ENCODE peak calls at places on chromosomes 12 and 14, in four cellular contexts. E, L, I and N are unnamed samples.

GRCh38 chr14:51873221-51873893 is 12.9 kb downstream of the GNG2 start:
- DNase-seq in L (no peak), I (no peak), E (no peak), N (no peak)

GRCh38 chr12:113092478-113093408 is 36.2 kb downstream of the DTX1 start:
- DNase-seq in E (no peak), L (peak; percentile 25), I (no peak), N (no peak)

GRCh38 chr14:58353516-58354299 is 42.0 kb upstream of the TOMM20L start:
- DNase-seq in E (no peak), L (no peak), I (no peak), N (no peak)

GRCh38 chr12:15996254-15996653 is 85.1 kb downstream of the DERA start:
- DNase-seq in I (no peak), E (no peak), L (peak; percentile 38), N (no peak)

GRCh38 chr12:50732591-50732990 is 31.3 kb upstream of the ATF1 start:
- DNase-seq in I (no peak), E (no peak), L (no peak), N (peak; percentile 79)

GRCh38 chr14:105818712-105819005 is 292.3 kb downstream of the TMEM121 start:
- DNase-seq in I (no peak), E (no peak), L (no peak), N (no peak)

GRCh38 chr12:38898001-38898684 is 7.2 kb downstream of the CPNE8 start:
- DNase-seq in E (no peak), I (no peak), L (no peak), N (no peak)

GRCh38 chr14:77409131-77409533 is 14.2 kb downstream of the NOXRED1 start:
- DNase-seq in L (no peak), E (no peak), I (no peak), N (no peak)

GRCh38 chr12:60980558-60980957 is 1279.6 kb upstream of the USP15 start:
- DNase-seq in E (no peak), L (no peak), I (no peak), N (no peak)

GRCh38 chr12:82415402-82415801 is 57.1 kb downstream of the METTL25 start:
- DNase-seq in E (no peak), I (no peak), L (no peak), N (no peak)

GRCh38 chr12:131721548-131721947 is 10.7 kb downstream of the SFSWAP start:
- DNase-seq in E (no peak), I (no peak), L (no peak), N (no peak)

GRCh38 chr14:45249847-45250575 is 3.0 kb downstream of the MIS18BP1 start:
- DNase-seq in I (no peak), L (no peak), E (no peak), N (no peak)

GRCh38 chr14:32038876-32039275 is 38.2 kb upstream of the ARHGAP5 start:
- DNase-seq in E (no peak), I (no peak), L (no peak), N (no peak)

GRCh38 chr12:23887055-23887835 is 62.2 kb downstream of the SOX5 start:
- DNase-seq in E (no peak), L (no peak), I (no peak), N (no peak)

GRCh38 chr14:105087963-105088811 is 23.0 kb upstream of the GPR132 start:
- DNase-seq in I (peak; percentile 74), L (no peak), E (no peak), N (no peak)

GRCh38 chr12:130831246-130831645 is 7.8 kb downstream of the STX2 start:
- DNase-seq in I (no peak), L (no peak), E (no peak), N (no peak)

GRCh38 chr12:69897744-69898143 is 72.7 kb downstream of the MYRFL start:
- DNase-seq in E (no peak), L (peak; percentile 37), I (no peak), N (no peak)

GRCh38 chr12:69633061-69633460 is 22.4 kb upstream of the LRRC10 start:
- DNase-seq in I (no peak), L (no peak), E (no peak), N (no peak)

GRCh38 chr12:122412851-122413433 is 9.5 kb downstream of the CLIP1 start:
- DNase-seq in L (no peak), E (no peak), I (no peak), N (no peak)

GRCh38 chr12:101042211-101042610 is 167.8 kb downstream of the SLC5A8 start:
- DNase-seq in I (no peak), L (no peak), E (no peak), N (no peak)

GRCh38 chr12:94460594-94460959 is 910 bp upstream of the CEP83 start:
- DNase-seq in I (no peak), L (no peak), E (no peak), N (no peak)

GRCh38 chr12:28527631-28528249 is 337.5 kb downstream of the CCDC91 start:
- DNase-seq in L (no peak), E (no peak), I (no peak), N (no peak)

GRCh38 chr14:64889352-64889751 is 9.6 kb upstream of the SPTB start:
- DNase-seq in E (no peak), I (no peak), L (no peak), N (no peak)

GRCh38 chr14:69693145-69693544 is 73.8 kb upstream of the SRSF5 start:
- DNase-seq in I (peak; percentile 46), L (no peak), E (no peak), N (peak; percentile 62)

GRCh38 chr12:57850924-57851323 is 4.4 kb upstream of the CTDSP2 start:
- DNase-seq in L (no peak), I (no peak), E (no peak), N (no peak)

GRCh38 chr14:79278798-79279644 is 932.3 kb downstream of the DIO2 start:
- DNase-seq in I (peak; percentile 12), E (no peak), L (peak; percentile 52), N (peak; percentile 57)

GRCh38 chr14:63383776-63384367 is 65.1 kb upstream of the GPHB5 start:
- DNase-seq in E (no peak), L (no peak), I (no peak), N (no peak)

GRCh38 chr14:56648508-56649301 is 69.1 kb downstream of the TMEM260 start:
- DNase-seq in I (no peak), E (no peak), L (no peak), N (no peak)

GRCh38 chr12:94805749-94806148 is 155.4 kb upstream of the TMCC3 start:
- DNase-seq in E (no peak), L (no peak), I (no peak), N (no peak)

GRCh38 chr12:108147279-108147678 is 18.2 kb downstream of the WSCD2 start:
- DNase-seq in L (no peak), I (no peak), E (no peak), N (no peak)

GRCh38 chr12:1083086-1083887 is 92.3 kb downstream of the ERC1 start:
- DNase-seq in I (no peak), E (no peak), L (no peak), N (peak; percentile 25)

GRCh38 chr12:128592345-128592744 is 231.4 kb downstream of the SLC15A4 start:
- DNase-seq in E (no peak), I (no peak), L (no peak), N (no peak)

GRCh38 chr12:6775185-6775770 is 3.0 kb downstream of the LAG3 start:
- DNase-seq in L (no peak), E (no peak), I (no peak), N (no peak)

GRCh38 chr12:69425417-69425816 is 44.8 kb upstream of the FRS2 start:
- DNase-seq in L (no peak), E (no peak), I (no peak), N (no peak)

GRCh38 chr12:57726884-57727757 is 11.4 kb downstream of the AGAP2 start:
- DNase-seq in L (no peak), E (no peak), I (no peak), N (peak; percentile 64)

GRCh38 chr12:84689638-84690037 is 223.0 kb downstream of the SLC6A15 start:
- DNase-seq in I (no peak), L (no peak), E (no peak), N (no peak)

GRCh38 chr14:76080471-76080870 is 71.3 kb upstream of the GPATCH2L start:
- DNase-seq in I (no peak), L (no peak), E (no peak), N (no peak)
- H3K4me1 ChIP-seq in I (no peaks in the 10 kb centered on the region), L (peaks cover 36% of the 10 kb centered on the region), E (no peaks in the 10 kb centered on the region), N (no peaks in the 10 kb centered on the region)

GRCh38 chr14:103662591-103662990 is 33.6 kb downstream of the KLC1 start:
- DNase-seq in L (no peak), I (no peak), E (no peak), N (no peak)

GRCh38 chr14:103662029-103662428 is 33.0 kb downstream of the KLC1 start:
- DNase-seq in L (no peak), E (no peak), I (no peak), N (no peak)

GRCh38 chr14:103659631-103660030 is 30.6 kb downstream of the KLC1 start:
- DNase-seq in L (no peak), E (no peak), I (no peak), N (no peak)

GRCh38 chr14:103667671-103668070 is 38.7 kb downstream of the KLC1 start:
- DNase-seq in E (no peak), I (no peak), L (no peak), N (no peak)

GRCh38 chr14:103663506-103663905 is 34.5 kb downstream of the KLC1 start:
- DNase-seq in E (no peak), I (no peak), L (no peak), N (no peak)
- H3K36me3 ChIP-seq in E (peaks cover 100% of the 10 kb centered on the region), I (no peaks in the 10 kb centered on the region), L (peaks cover 6% of the 10 kb centered on the region), N (peaks cover 75% of the 10 kb centered on the region)

GRCh38 chr14:72771561-72771960 is 122.3 kb downstream of the DPF3 start:
- DNase-seq in L (no peak), I (no peak), E (peak; percentile 75), N (no peak)
- TF ChIP-seq POLR2A in L (no peak), I (no peak), E (no peak), N (no peak)

DNA sequence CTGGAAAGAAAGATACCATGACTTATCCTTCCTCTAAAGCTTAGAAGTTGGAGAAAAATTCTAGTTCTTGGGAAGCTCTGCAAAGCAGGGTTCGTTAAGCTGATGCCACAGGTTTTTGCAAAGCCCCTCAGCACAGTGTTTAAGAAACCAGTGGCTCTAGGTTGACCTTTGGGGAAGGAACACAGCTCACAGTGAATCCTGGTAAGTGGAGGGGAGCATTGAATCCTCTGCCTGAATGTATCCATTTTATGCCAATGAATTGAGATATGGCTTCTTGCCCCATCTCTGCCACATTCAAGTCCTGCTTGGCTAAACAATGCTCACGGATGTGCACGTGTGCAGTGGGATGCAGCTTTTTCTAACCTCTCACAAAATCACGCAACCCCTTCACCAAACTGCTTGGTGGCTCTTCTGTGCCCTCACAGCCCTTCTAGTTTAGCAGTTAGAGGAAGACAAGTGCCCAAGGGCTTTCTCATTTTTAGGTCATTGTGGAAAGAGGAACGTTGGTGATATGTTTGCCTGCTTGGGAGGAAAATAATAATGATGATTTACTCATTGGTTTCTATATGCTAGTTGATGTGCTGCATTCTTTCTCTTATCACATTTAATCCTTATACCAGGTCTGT is 111.3 kb downstream of the DAD1 start:
- DNase-seq in E (no peak), I (no peak), L (no peak), N (no peak)
- H3K4me1 ChIP-seq in E (peaks cover 24% of the 10 kb centered on the region), I (peaks cover 27% of the 10 kb centered on the region), L (peaks cover 22% of the 10 kb centered on the region), N (no peaks in the 10 kb centered on the region)

DNA sequence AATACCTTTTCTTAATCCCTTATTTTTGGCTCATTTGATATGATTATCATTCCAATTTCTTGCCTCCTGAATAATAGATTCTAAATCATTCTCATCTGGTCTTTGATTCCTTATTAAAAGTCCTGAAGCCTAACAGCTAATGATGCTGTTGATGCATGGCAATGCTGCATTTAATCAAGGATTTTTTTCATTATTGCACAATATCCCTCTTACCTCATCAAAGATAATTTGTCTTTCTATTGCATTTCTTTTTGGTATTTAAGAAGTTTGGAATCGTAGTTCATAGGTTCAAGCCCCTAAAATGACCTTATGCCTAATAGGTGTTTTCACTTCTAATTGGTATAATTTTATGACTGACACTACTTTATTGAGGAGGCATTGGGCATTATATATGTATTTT is 648.2 kb upstream of the STXBP6 start:
- DNase-seq in I (no peak), L (no peak), E (no peak), N (no peak)
- H3K36me3 ChIP-seq in I (no peaks in the 10 kb centered on the region), L (no peaks in the 10 kb centered on the region), E (no peaks in the 10 kb centered on the region), N (no peaks in the 10 kb centered on the region)